ENCODE peak calls at places on chromosomes 5 and 9, in ten cellular contexts. W is CD8-positive, alpha-beta T cell; G is left lung; R is left ventricle myocardium inferior; T is stomach; L is gastrocnemius medialis; Q is A673; Z is cardiac muscle cell; M is PC-3; V is body of pancreas. Y is an unnamed sample.

GRCh38 chr5:38938424-38938823 is 92.6 kb downstream of the OSMR start:
- DNase-seq in W (no peak), G (no peak), R (no peak), T (no peak), L (no peak), Q (no peak), Z (no peak), M (no peak), V (no peak), Y (no peak)

GRCh38 chr9:91913986-91914385 is 36.0 kb downstream of the ROR2 start:
- DNase-seq in W (no peak), G (no peak), R (no peak), T (no peak), L (no peak), Q (no peak), Z (no peak), M (no peak), V (no peak), Y (no peak)

GRCh38 chr5:72831685-72832084 is 15.2 kb downstream of the TNPO1 start:
- DNase-seq in W (no peak), G (no peak), R (no peak), T (no peak), L (no peak), Q (no peak), Z (no peak), M (no peak), V (no peak), Y (no peak)

GRCh38 chr5:67432601-67433000 is 236.0 kb upstream of the CD180 start:
- DNase-seq in W (no peak), G (no peak), R (no peak), T (no peak), L (no peak), Q (no peak), Z (no peak), M (no peak), V (no peak), Y (no peak)

GRCh38 chr5:17157916-17158529 is 59.4 kb upstream of the BASP1 start:
- DNase-seq in W (no peak), G (no peak), R (no peak), T (no peak), L (no peak), Q (no peak), Z (no peak), M (peak; percentile 35), V (no peak), Y (no peak)

GRCh38 chr5:177519463-177520235 is 2.9 kb upstream of the DDX41 start:
- DNase-seq in W (no peak), G (no peak), R (no peak), T (no peak), L (no peak), Q (no peak), Z (no peak), M (no peak), V (no peak), Y (no peak)

GRCh38 chr5:132059043-132059695 is 1.3 kb upstream of the IL3 start:
- DNase-seq in W (peak; percentile 51), G (peak; percentile 25), R (peak; percentile 6), T (peak; percentile 25), L (no peak), Q (no peak), Z (no peak), M (no peak), V (peak; percentile 6), Y (no peak)

GRCh38 chr5:173296737-173297676 is 31.2 kb downstream of the STC2 start:
- DNase-seq in W (no peak), G (no peak), R (no peak), T (no peak), L (no peak), Q (no peak), Z (peak; percentile 28), M (no peak), V (peak; percentile 74), Y (no peak)

GRCh38 chr5:134540747-134541733 is 15.6 kb downstream of the JADE2 start:
- DNase-seq in W (no peak), G (no peak), R (no peak), T (no peak), L (no peak), Q (no peak), Z (no peak), M (no peak), V (no peak), Y (no peak)

GRCh38 chr5:134545070-134545868 is 19.8 kb downstream of the JADE2 start:
- DNase-seq in W (peak; percentile 23), G (no peak), R (peak; percentile 79), T (no peak), L (peak; percentile 38), Q (peak; percentile 71), Z (no peak), M (no peak), V (peak; percentile 44), Y (no peak)

GRCh38 chr5:134539732-134540131 is 14.3 kb downstream of the JADE2 start:
- DNase-seq in W (no peak), G (no peak), R (no peak), T (no peak), L (no peak), Q (no peak), Z (no peak), M (no peak), V (no peak), Y (no peak)

GRCh38 chr5:134543820-134544692 is 18.6 kb downstream of the JADE2 start:
- DNase-seq in W (no peak), G (no peak), R (peak; percentile 15), T (no peak), L (no peak), Q (no peak), Z (no peak), M (no peak), V (no peak), Y (peak; percentile 27)

DNA sequence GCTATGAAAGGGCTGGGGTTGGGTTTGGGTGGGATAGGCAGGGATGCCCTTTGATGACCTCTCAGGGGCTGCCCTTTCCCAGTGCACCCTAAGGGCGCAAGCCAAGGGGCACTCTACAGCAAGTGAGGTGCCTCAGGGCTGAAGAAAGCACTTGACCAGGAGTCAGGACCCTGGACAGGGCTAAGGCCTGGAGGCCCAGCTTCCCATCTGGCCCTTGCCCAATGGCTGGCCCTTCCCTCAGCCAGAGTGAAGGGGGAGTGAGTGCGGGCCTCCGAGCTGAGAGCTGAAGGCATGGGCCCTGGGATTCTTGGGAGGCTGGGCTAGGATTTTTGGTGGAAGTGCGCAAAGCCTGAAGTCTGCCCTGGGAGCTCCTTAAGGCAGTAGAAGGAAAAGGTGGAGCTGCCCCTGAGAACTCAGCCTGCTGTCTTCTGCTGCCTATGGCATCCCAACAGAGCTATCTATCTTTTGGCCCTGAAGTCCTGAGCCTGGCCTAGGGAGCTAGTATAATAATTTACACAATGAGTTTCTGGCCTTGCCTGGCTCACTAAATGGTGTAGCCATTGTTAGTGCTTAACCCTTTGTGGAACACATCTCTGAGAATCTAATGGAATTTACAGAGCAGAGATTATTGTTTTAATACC is 16.4 kb downstream of the JADE2 start:
- DNase-seq in W (no peak), G (no peak), R (peak; percentile 55), T (peak; percentile 48), L (no peak), Q (no peak), Z (peak; percentile 87), M (peak; percentile 17), V (peak; percentile 71), Y (no peak)
- H3K36me3 ChIP-seq in W (peaks cover 50% of the 10 kb centered on the region), G (peaks cover 58% of the 10 kb centered on the region), R (peaks cover 47% of the 10 kb centered on the region), T (peaks cover 95% of the 10 kb centered on the region), L (no peaks in the 10 kb centered on the region), Q (no peaks in the 10 kb centered on the region), Z (no peaks in the 10 kb centered on the region), M (peaks cover 8% of the 10 kb centered on the region), V (peaks cover 33% of the 10 kb centered on the region), Y (no peaks in the 10 kb centered on the region)

DNA sequence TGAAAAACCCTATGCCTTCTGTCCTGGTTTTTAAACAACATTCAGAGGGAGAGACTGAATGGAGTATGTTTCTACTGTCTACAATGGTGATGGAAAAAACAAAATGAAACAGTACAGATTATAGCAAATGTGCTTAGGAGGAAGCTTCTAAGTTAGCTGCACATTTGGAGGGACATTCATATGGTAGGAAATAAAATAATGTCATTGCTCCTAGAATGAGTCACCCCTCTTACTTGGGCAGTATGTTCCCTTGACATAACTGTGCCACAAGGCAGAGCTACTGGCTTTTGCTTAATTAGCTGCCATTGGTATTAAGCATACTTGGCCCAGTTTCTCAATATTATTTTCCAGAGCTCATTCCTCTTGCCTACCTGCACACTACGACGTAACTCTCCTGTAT is 128.9 kb downstream of the GDNF start:
- DNase-seq in W (no peak), G (no peak), R (no peak), T (no peak), L (no peak), Q (no peak), Z (no peak), M (peak; percentile 50), V (no peak), Y (no peak)
- TF ChIP-seq CTCF in W (no peak), G (no peak), R (no peak), T (no peak), L (no peak), Q (no peak), Z (no peak), M (no peak), V (no peak), Y (no peak)

GRCh38 chr5:180344393-180344999 is 8.6 kb downstream of the GFPT2 start:
- DNase-seq in W (no peak), G (peak; percentile 50), R (no peak), T (no peak), L (no peak), Q (no peak), Z (no peak), M (no peak), V (no peak), Y (no peak)

GRCh38 chr5:180345186-180345585 is 8.0 kb downstream of the GFPT2 start:
- DNase-seq in W (no peak), G (peak; percentile 50), R (no peak), T (no peak), L (no peak), Q (no peak), Z (no peak), M (no peak), V (no peak), Y (no peak)

GRCh38 chr5:180345781-180346180 is 7.4 kb downstream of the GFPT2 start:
- DNase-seq in W (no peak), G (peak; percentile 24), R (no peak), T (no peak), L (no peak), Q (no peak), Z (no peak), M (no peak), V (no peak), Y (no peak)

GRCh38 chr5:180347651-180348050 is 5.5 kb downstream of the GFPT2 start:
- DNase-seq in W (no peak), G (peak; percentile 31), R (no peak), T (no peak), L (no peak), Q (no peak), Z (no peak), M (no peak), V (no peak), Y (no peak)

DNA sequence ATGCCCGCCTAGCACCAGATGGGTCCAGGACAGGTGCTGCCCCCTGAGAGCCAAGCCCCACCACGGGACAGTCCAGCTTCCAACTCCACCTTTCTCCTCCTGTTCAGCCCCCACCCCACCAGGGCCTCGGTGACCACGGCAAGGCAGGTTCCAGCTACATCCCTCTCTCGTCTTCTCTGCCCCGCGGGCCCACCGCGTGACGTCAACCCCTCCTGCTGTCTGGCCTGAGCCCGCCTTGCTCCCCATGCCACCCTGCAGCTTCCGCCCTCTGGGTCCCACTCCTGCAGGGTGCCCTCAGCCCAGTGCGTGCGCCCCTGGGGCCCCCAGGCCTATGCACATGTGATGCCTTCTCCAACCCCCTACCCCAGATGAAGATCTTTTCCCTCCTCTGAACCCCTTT is 6.8 kb downstream of the GFPT2 start:
- DNase-seq in W (no peak), G (peak; percentile 80), R (no peak), T (no peak), L (no peak), Q (no peak), Z (no peak), M (no peak), V (no peak), Y (no peak)
- H3K4me1 ChIP-seq in W (no peaks in the 10 kb centered on the region), G (peaks cover 4% of the 10 kb centered on the region), R (peaks cover 39% of the 10 kb centered on the region), T (no peaks in the 10 kb centered on the region), L (no peaks in the 10 kb centered on the region), Q (peaks cover 6% of the 10 kb centered on the region), Z (peaks cover 16% of the 10 kb centered on the region), M (no peaks in the 10 kb centered on the region), V (no peaks in the 10 kb centered on the region), Y (no peaks in the 10 kb centered on the region)

GRCh38 chr5:135362102-135362501 is 36.9 kb downstream of the MACROH2A1 start:
- DNase-seq in W (no peak), G (no peak), R (no peak), T (no peak), L (no peak), Q (no peak), Z (no peak), M (no peak), V (no peak), Y (no peak)
- H3K36me3 ChIP-seq in W (peaks cover 10% of the 10 kb centered on the region), G (peaks cover 81% of the 10 kb centered on the region), R (peaks cover 34% of the 10 kb centered on the region), T (peaks cover 70% of the 10 kb centered on the region), L (no peaks in the 10 kb centered on the region), Q (peaks cover 38% of the 10 kb centered on the region), Z (peaks cover 47% of the 10 kb centered on the region), M (peaks cover 51% of the 10 kb centered on the region), V (peaks cover 7% of the 10 kb centered on the region), Y (peaks cover 49% of the 10 kb centered on the region)

Y was measured in BE2C.